ENCODE peak calls at places on chromosome 16, in four cellular contexts. M is heart right ventricle, I is suprapubic skin, J is dorsolateral prefrontal cortex. E is an unnamed sample.

GRCh38 chr16:50326835-50327465 is 41.8 kb downstream of the BRD7 start:
- DNase-seq in M (no peak), I (no peak), J (no peak), E (peak; percentile 40)

GRCh38 chr16:11128211-11129123 is 127.5 kb downstream of the SOCS1 start:
- DNase-seq in M (peak; percentile 76), I (no peak), J (no peak), E (peak; percentile 73)

GRCh38 chr16:67013823-67014640 is 14.9 kb upstream of the CBFB start:
- DNase-seq in M (peak; percentile 90), I (peak; percentile 77), J (peak; percentile 69), E (peak; percentile 54)

GRCh38 chr16:58500329-58501241 is 642 bp downstream of the NDRG4 start:
- DNase-seq in M (no peak), I (peak; percentile 55), J (no peak), E (no peak)

GRCh38 chr16:78150233-78150632 is 50.8 kb downstream of the WWOX start:
- DNase-seq in M (no peak), I (no peak), J (no peak), E (no peak)

GRCh38 chr16:28292731-28293588 is 635 bp downstream of the SBK1 start:
- DNase-seq in M (no peak), I (no peak), J (no peak), E (no peak)

GRCh38 chr16:12158428-12158827 is 181.9 kb downstream of the SNX29 start:
- DNase-seq in M (no peak), I (no peak), J (no peak), E (peak; percentile 99)

GRCh38 chr16:24253192-24253591 is 2.9 kb upstream of the CACNG3 start:
- DNase-seq in M (no peak), I (no peak), J (peak; percentile 45), E (peak; percentile 24)

GRCh38 chr16:19882186-19882585 is 2.5 kb downstream of the GPRC5B start:
- DNase-seq in M (no peak), I (no peak), J (no peak), E (no peak)
- H3K4me3 ChIP-seq in M (peak overlapping the region; percentile 88), I (peak overlapping the region; percentile 58), J (peak overlapping the region; percentile 92), E (no peak overlapping the region)

GRCh38 chr16:2428051-2428786 is 1.0 kb upstream of the CCNF start:
- DNase-seq in M (peak; percentile 33), I (peak; percentile 73), J (no peak), E (no peak)

GRCh38 chr16:2429771-2430663 is 770 bp downstream of the CCNF start:
- DNase-seq in M (no peak), I (peak; percentile 56), J (no peak), E (no peak)

GRCh38 chr16:2428787-2429036 is 535 bp upstream of the CCNF start:
- DNase-seq in M (no peak), I (no peak), J (no peak), E (no peak)

GRCh38 chr16:2427526-2427925 is 1.7 kb upstream of the CCNF start:
- DNase-seq in M (no peak), I (peak; percentile 46), J (no peak), E (no peak)

GRCh38 chr16:2429037-2429770 is at the start of gene CCNF:
- DNase-seq in M (peak; percentile 99), I (peak; percentile 98), J (peak; percentile 97), E (peak; percentile 93)
- TF ChIP-seq CTCF in M (no peak), I (peak; percentile 11), J (peak; percentile 44), E (no peak)

GRCh38 chr16:69563605-69564580 is 1.9 kb upstream of the NFAT5 start:
- DNase-seq in M (no peak), I (no peak), J (no peak), E (no peak)
- H3K4me3 ChIP-seq in M (no peak overlapping the region), I (peak overlapping the region; percentile 89), J (peak overlapping the region; percentile 80), E (peak overlapping the region; percentile 94)

DNA sequence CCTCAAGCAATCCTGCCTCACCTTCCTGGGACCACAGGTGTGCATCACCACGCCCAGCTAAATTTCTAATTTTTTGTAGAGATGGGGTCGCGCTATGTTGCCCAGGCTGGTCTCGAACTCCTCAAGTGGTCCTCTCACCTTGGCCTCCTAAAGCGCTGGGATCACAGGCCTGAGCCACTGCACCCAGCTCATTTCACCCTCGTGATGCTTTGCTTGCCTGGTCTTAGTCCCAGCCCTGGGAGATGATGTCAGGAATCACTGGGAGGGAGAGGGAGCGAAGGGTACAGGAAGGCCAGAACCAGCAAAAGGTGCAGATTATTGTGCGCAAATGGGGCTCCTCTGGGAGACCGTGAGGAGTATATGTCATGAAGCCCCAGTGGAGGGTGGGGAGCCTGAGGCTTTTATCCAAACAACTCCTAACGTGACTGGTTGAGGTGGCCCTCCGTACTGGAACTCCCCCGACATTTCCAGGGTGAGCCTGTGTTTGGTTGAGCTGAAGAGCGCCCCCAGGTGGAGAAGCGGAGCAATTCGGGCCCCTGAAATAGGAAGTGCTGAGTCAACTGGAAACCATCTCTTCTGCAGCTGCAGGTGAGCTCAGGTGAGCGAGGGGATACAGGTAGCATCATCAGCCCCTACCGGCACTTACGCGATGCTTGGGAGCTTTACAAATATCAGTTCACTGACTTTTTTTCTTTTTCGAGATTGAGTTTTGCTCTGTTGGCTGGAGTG is 41.2 kb upstream of the HAPSTR1 start:
- DNase-seq in M (no peak), I (no peak), J (no peak), E (no peak)
- TF ChIP-seq CTCF in M (peak; percentile 40), I (no peak), J (no peak), E (peak; percentile 41)

GRCh38 chr16:20262248-20262647 is 65.1 kb downstream of the GP2 start:
- DNase-seq in M (no peak), I (no peak), J (no peak), E (no peak)

GRCh38 chr16:20260215-20261009 is 66.9 kb downstream of the GP2 start:
- DNase-seq in M (no peak), I (no peak), J (no peak), E (no peak)

GRCh38 chr16:20263138-20263855 is 64.0 kb downstream of the GP2 start:
- DNase-seq in M (no peak), I (no peak), J (no peak), E (no peak)

GRCh38 chr16:20268409-20268808 is 58.9 kb downstream of the GP2 start:
- DNase-seq in M (no peak), I (no peak), J (no peak), E (no peak)

GRCh38 chr16:20265019-20265418 is 62.3 kb downstream of the GP2 start:
- DNase-seq in M (no peak), I (no peak), J (no peak), E (no peak)
- H3K4me3 ChIP-seq in M (no peak overlapping the region), I (no peak overlapping the region), J (no peak overlapping the region), E (no peak overlapping the region)

E was measured in AG10803.